ENCODE peak calls at places on chromosomes 13 and 19, in five cellular contexts. Z is hepatocyte, N is PC-9, X is PC-3, S is GM23338. C is an unnamed sample. For H3K9me2, the result is how much of the 10 kb centered on the place peaks cover.

GRCh38 chr19:7176792-7177191 is 107.3 kb downstream of the ZNF557 start:
- DNase-seq in X (no peak), N (no peak), S (no peak), Z (no peak), C (no peak)

GRCh38 chr19:29410974-29411615 is 114.7 kb upstream of the VSTM2B start:
- DNase-seq in X (no peak), Z (no peak), S (no peak), N (no peak), C (peak)

GRCh38 chr13:97301382-97302095 is 79.4 kb downstream of the MBNL2 start:
- DNase-seq in S (no peak), N (no peak), Z (no peak), X (no peak), C (no peak)

GRCh38 chr13:42075517-42075916 is 27.1 kb downstream of the DGKH start:
- DNase-seq in Z (no peak), S (no peak), N (no peak), X (no peak), C (no peak)

GRCh38 chr19:39497850-39498261 is 891 bp upstream of the DLL3 start:
- DNase-seq in S (peak), N (no peak), Z (peak), X (peak), C (peak)

GRCh38 chr13:102402292-102402691 is 444 bp upstream of the FGF14 start:
- DNase-seq in Z (peak), S (peak), N (no peak), X (no peak), C (peak)

GRCh38 chr19:33553530-33554310 is 32.1 kb upstream of the PEPD start:
- DNase-seq in X (no peak), N (no peak), S (no peak), Z (no peak), C (no peak)

GRCh38 chr13:113349050-113349449 is 14.9 kb downstream of the GRTP1 start:
- DNase-seq in N (no peak), S (no peak), X (no peak), Z (no peak), C (no peak)

GRCh38 chr19:8721334-8721733 is at the start of gene OR2Z1:
- DNase-seq in X (no peak), Z (no peak), N (no peak), S (no peak), C (no peak)

GRCh38 chr19:1411255-1412191 is 4.1 kb downstream of the DAZAP1 start:
- DNase-seq in Z (no peak), N (no peak), S (no peak), X (no peak), C (peak)

GRCh38 chr19:2475702-2476450 is at the start of gene GADD45B:
- DNase-seq in N (peak), X (peak), Z (peak), S (peak), C (peak)

GRCh38 chr19:16920816-16921529 is 32.2 kb downstream of the F2RL3 start:
- DNase-seq in Z (peak), N (peak), S (no peak), X (peak), C (peak)

GRCh38 chr19:38691938-38692457 is 44.5 kb downstream of the ACTN4 start:
- DNase-seq in N (peak), S (no peak), Z (peak), X (no peak), C (peak)

DNA sequence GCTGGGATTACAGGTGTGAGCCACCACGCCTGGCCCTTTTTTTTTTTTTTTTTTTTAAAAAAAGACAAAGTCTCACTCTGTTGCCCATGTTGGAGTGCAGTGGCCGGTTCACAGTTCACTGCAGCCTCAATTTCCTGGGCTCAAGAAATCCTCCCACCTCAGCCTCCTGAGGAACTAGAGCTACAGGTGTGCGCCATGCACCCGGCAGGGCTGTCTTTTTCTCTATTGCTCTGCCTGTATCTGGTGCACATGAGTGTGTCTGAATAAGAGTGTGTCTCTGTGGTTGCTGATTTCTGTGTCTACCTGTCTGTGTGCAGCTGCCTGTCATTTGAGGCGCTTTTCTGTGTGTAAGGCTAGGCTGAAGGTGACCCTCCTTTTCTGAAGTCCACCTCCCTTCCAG is 1.6 kb upstream of the PRR12 start:
- DNase-seq in Z (no peak), N (no peak), S (no peak), X (no peak), C (no peak)
- H3K9me2 ChIP-seq in Z (under half), N (under half), S (under half), X (under half), C (under half)

GRCh38 chr13:98761126-98761978 is 8.9 kb upstream of the SLC15A1 start:
- DNase-seq in S (no peak), Z (no peak), X (no peak), N (peak), C (peak)

GRCh38 chr13:98766716-98767115 is 14.2 kb upstream of the SLC15A1 start:
- DNase-seq in X (no peak), N (no peak), S (no peak), Z (no peak), C (no peak)

GRCh38 chr13:98766120-98766519 is 13.6 kb upstream of the SLC15A1 start:
- DNase-seq in X (no peak), N (no peak), S (no peak), Z (no peak), C (no peak)

GRCh38 chr13:98761979-98762616 is 9.6 kb upstream of the SLC15A1 start:
- DNase-seq in X (no peak), Z (no peak), N (no peak), S (no peak), C (no peak)
- H3K4me3 ChIP-seq in X (no peak), Z (no peak), N (peak), S (no peak), C (peak)

GRCh38 chr13:48504606-48505369 is 28.1 kb downstream of the RCBTB2 start:
- DNase-seq in S (peak), Z (no peak), N (no peak), X (no peak), C (no peak)

GRCh38 chr13:48508001-48508400 is 24.9 kb downstream of the RCBTB2 start:
- DNase-seq in Z (no peak), N (no peak), X (no peak), S (no peak), C (no peak)

GRCh38 chr13:48506092-48506701 is 26.7 kb downstream of the RCBTB2 start:
- DNase-seq in S (no peak), N (no peak), Z (no peak), X (no peak), C (no peak)

GRCh38 chr13:48507024-48507423 is 25.9 kb downstream of the RCBTB2 start:
- DNase-seq in X (no peak), S (no peak), Z (no peak), N (no peak), C (no peak)

GRCh38 chr13:48505597-48506091 is 27.2 kb downstream of the RCBTB2 start:
- DNase-seq in S (no peak), N (no peak), Z (no peak), X (no peak), C (peak)
- H3K9me2 ChIP-seq in S (under half), N (under half), Z (under half), X (under half), C (under half)

GRCh38 chr19:3576696-3577443 is 4.1 kb downstream of the HMG20B start:
- DNase-seq in X (no peak), S (peak), Z (peak), N (no peak), C (peak)
- H3K4me3 ChIP-seq in X (no peak), S (peak), Z (no peak), N (no peak), C (peak)